ENCODE peak calls at places on chromosomes 5 and 9, in six cellular contexts. T is trophoblast cell, E is IMR-90, D is mesenchymal stem cell, R is neuronal stem cell, F is H1. L is an unnamed sample.

GRCh38 chr9:91374939-91375338 is 13.2 kb upstream of the AUH start:
- DNase-seq in T (no peak), E (peak; percentile 93), D (peak; percentile 70), R (no peak), F (no peak), L (no peak)

GRCh38 chr5:173458819-173459218 is 130.6 kb upstream of the STC2 start:
- DNase-seq in T (no peak), E (peak; percentile 88), D (peak; percentile 84), R (no peak), F (no peak), L (no peak)

GRCh38 chr5:22504411-22504810 is 348.7 kb downstream of the CDH12 start:
- DNase-seq in T (no peak), E (no peak), D (no peak), R (no peak), F (no peak), L (peak; percentile 69)

GRCh38 chr5:65982635-65983034 is 56.3 kb downstream of the ERBIN start:
- DNase-seq in T (no peak), E (no peak), D (no peak), R (no peak), F (no peak), L (no peak)

GRCh38 chr9:91682806-91683205 is 259.2 kb upstream of the NFIL3 start:
- DNase-seq in T (peak; percentile 99), E (peak; percentile 57), D (peak; percentile 83), R (no peak), F (no peak), L (no peak)

GRCh38 chr9:127455299-127455992 is 4.1 kb downstream of the LRSAM1 start:
- DNase-seq in T (no peak), E (no peak), D (no peak), R (no peak), F (no peak), L (no peak)

GRCh38 chr9:120382453-120382852 is 197.5 kb downstream of the CDK5RAP2 start:
- DNase-seq in T (no peak), E (no peak), D (no peak), R (no peak), F (no peak), L (no peak)

GRCh38 chr9:127921592-127922120 is 4.8 kb upstream of the ST6GALNAC4 start:
- DNase-seq in T (peak; percentile 76), E (no peak), D (peak; percentile 58), R (no peak), F (peak; percentile 95), L (peak; percentile 32)

GRCh38 chr5:100777680-100778281 is 125.3 kb downstream of the ST8SIA4 start:
- DNase-seq in T (peak; percentile 39), E (peak; percentile 89), D (peak; percentile 81), R (no peak), F (no peak), L (peak; percentile 25)

GRCh38 chr5:32836176-32836575 is 125.1 kb downstream of the NPR3 start:
- DNase-seq in T (no peak), E (peak; percentile 57), D (no peak), R (no peak), F (no peak), L (no peak)

GRCh38 chr9:131035548-131035947 is 26.6 kb downstream of the LAMC3 start:
- DNase-seq in T (no peak), E (no peak), D (no peak), R (no peak), F (no peak), L (no peak)

GRCh38 chr9:75667155-75667554 is 223.3 kb upstream of the PCSK5 start:
- DNase-seq in T (peak; percentile 55), E (no peak), D (no peak), R (no peak), F (no peak), L (no peak)

GRCh38 chr9:112553256-112553826 is 66.7 kb downstream of the KIAA1958 start:
- DNase-seq in T (no peak), E (no peak), D (no peak), R (no peak), F (no peak), L (no peak)

GRCh38 chr5:53479656-53480473 is 564 bp upstream of the FST start:
- DNase-seq in T (peak; percentile 84), E (peak; percentile 73), D (peak; percentile 57), R (peak; percentile 61), F (peak; percentile 80), L (peak; percentile 77)

GRCh38 chr5:139574641-139575312 is 13.6 kb downstream of the UBE2D2 start:
- DNase-seq in T (peak; percentile 59), E (peak; percentile 62), D (peak; percentile 62), R (no peak), F (no peak), L (peak; percentile 56)

GRCh38 chr5:146137967-146138403 is 32.6 kb upstream of the PLAC8L1 start:
- DNase-seq in T (peak; percentile 65), E (peak; percentile 68), D (peak; percentile 33), R (no peak), F (no peak), L (no peak)

GRCh38 chr9:4678679-4679267 is 596 bp upstream of the CDC37L1 start:
- DNase-seq in T (peak; percentile 47), E (peak; percentile 19), D (peak; percentile 54), R (peak; percentile 12), F (no peak), L (peak; percentile 55)

GRCh38 chr5:65190328-65191053 is 291.2 kb downstream of the ADAMTS6 start:
- DNase-seq in T (peak; percentile 86), E (peak; percentile 99), D (peak; percentile 70), R (no peak), F (no peak), L (no peak)

GRCh38 chr9:91208837-91209236 is 152.9 kb downstream of the AUH start:
- DNase-seq in T (no peak), E (no peak), D (no peak), R (no peak), F (no peak), L (no peak)

GRCh38 chr5:34743878-34744277 is 87.8 kb downstream of the RAI14 start:
- DNase-seq in T (peak; percentile 82), E (peak; percentile 96), D (peak; percentile 96), R (no peak), F (no peak), L (no peak)

GRCh38 chr5:118479285-118479684 is 509.1 kb downstream of the DTWD2 start:
- DNase-seq in T (no peak), E (no peak), D (no peak), R (no peak), F (no peak), L (no peak)

GRCh38 chr5:33772276-33772990 is 119.4 kb downstream of the ADAMTS12 start:
- DNase-seq in T (peak; percentile 35), E (peak; percentile 80), D (peak; percentile 76), R (no peak), F (no peak), L (no peak)

GRCh38 chr9:5389109-5389732 is 48.5 kb downstream of the PLGRKT start:
- DNase-seq in T (no peak), E (peak; percentile 91), D (peak; percentile 84), R (no peak), F (no peak), L (no peak)

DNA sequence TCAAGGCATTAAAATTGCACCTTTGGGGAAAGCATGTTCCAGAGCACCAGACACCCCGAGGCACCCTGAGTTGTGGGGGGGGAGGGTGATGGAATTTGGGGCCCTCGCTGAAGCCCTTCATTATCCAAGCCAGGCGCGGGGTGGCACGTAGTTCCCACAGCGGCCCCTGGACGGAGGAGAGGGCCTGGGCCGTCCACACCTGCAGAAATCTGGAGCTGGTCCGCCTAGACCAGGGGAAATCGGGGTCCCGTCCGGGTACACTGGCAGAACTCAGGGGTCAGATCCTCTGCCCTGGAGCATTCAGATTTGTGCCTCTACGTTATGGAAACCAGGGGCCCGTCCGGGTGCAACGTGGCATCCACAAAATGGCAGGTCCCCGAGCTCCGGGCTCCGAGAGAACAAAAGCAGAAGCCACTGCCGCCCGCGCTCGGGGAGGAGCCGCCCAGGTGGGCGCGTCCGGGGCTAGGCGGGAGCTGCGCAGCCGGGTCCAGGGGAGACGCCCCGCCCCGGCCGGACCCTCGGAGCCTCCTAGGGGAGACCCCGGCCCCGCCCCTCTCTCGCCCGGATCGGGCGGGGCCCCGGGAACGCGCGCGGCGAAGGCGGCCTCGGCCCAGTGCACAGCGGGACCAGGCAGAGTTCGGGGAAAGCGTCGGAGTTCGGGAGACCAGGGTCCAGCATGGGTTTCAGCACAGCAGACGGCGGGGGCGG is at the start of gene PLEKHG4B:
- DNase-seq in T (peak; percentile 12), E (no peak), D (no peak), R (peak; percentile 84), F (peak; percentile 96), L (peak; percentile 90)
- H3K4ac ChIP-seq in T (peak within 1 kb of the TSS; percentile 69), E (no peak within 1 kb of the TSS), D (no peak within 1 kb of the TSS), R (peak within 1 kb of the TSS; percentile 94), F (peak within 1 kb of the TSS; percentile 37), L (peak within 1 kb of the TSS; percentile 71)

GRCh38 chr5:10550222-10550995 is 13.5 kb upstream of the ANKRD33B start:
- DNase-seq in T (no peak), E (no peak), D (peak; percentile 29), R (no peak), F (no peak), L (peak; percentile 23)
- H2BK120ac ChIP-seq in T (peak overlapping the region; percentile 57), E (peak overlapping the region; percentile 97), D (no peak overlapping the region), R (no peak overlapping the region), F (peak overlapping the region; percentile 63), L (no peak overlapping the region)

GRCh38 chr9:35727676-35728040 is 4.3 kb downstream of the TLN1 start:
- DNase-seq in T (peak; percentile 30), E (no peak), D (no peak), R (no peak), F (no peak), L (no peak)
- H2AK5ac ChIP-seq in T (peak overlapping the region; percentile 98), E (peak overlapping the region; percentile 98), D (peak overlapping the region; percentile 95), R (peak overlapping the region; percentile 34), F (peak overlapping the region; percentile 95), L (peak overlapping the region; percentile 77)

DNA sequence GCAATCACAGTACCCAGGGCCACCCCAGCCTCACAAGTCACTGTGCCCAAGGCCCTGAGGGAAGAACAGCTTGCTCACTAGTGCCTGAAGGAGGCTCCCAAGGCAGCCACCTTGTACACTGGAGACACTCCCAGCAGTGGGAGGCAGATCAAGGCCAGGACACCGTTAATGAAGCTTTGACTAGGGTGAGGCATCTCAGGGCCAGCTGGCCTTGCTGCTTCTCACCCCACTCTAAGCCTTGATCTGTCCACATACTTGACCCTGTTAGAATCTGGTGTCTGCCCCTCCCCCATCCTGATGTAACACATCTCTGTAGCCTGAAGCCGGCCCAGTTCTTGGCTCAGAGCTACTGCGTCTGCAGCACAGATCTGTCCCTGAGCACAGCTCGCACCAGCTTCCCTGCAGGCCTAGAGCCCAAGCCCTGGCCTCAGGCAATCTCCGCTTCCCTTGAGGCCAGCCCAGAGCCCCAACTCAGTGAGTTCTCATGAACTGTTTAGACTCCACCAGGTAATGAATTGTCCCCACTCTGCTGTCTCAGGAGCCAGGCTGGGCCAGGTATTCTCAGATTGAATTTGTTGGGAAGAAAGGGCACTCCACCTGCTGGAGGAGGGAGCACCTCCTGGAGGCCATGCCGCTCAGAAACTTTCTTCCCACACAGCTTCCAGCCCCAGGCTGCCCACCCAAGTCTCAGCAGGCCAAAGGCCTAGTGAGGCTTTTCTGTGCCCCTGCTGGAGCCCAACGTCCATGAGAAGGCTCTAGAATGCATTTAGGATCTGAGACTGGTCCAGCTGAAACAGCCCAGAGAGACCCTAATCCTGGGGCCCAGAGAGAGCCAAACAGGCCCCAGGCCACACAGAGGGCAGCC is 13.4 kb upstream of the JADE2 start:
- DNase-seq in T (peak; percentile 88), E (peak; percentile 63), D (peak; percentile 85), R (no peak), F (peak; percentile 73), L (peak; percentile 97)
- H3K4ac ChIP-seq in T (peak overlapping the region; percentile 21), E (peak overlapping the region; percentile 91), D (peak overlapping the region; percentile 53), R (no peak overlapping the region), F (peak overlapping the region; percentile 79), L (peak overlapping the region; percentile 92)

L was measured in mesendoderm.